ENCODE peak calls at places on chromosomes 5 and 9, in seven cellular contexts. C, N, Z, L, V, H and K are unnamed samples.

GRCh38 chr5:105501315-105501714 is 1938.7 kb upstream of the NUDT12 start:
- DNase-seq in L (no peak), H (no peak), V (no peak), Z (no peak), C (no peak), N (no peak), K (no peak)

GRCh38 chr9:127915801-127916664 is 808 bp downstream of the ST6GALNAC4 start:
- DNase-seq in L (no peak), H (no peak), Z (no peak), V (peak), C (peak), N (peak), K (no peak)

GRCh38 chr9:83583151-83584014 is 39.6 kb upstream of the IDNK start:
- DNase-seq in Z (peak), L (no peak), N (peak), H (peak), C (peak), V (peak), K (no peak)

GRCh38 chr5:172541764-172542120 is 87.4 kb upstream of the SH3PXD2B start:
- DNase-seq in N (no peak), C (no peak), L (peak), Z (no peak), V (no peak), H (no peak), K (no peak)

GRCh38 chr9:136140966-136141365 is 22.3 kb upstream of the TMEM250 start:
- DNase-seq in L (no peak), H (no peak), N (no peak), V (no peak), C (no peak), Z (no peak), K (no peak)

GRCh38 chr5:170597109-170597741 is 93.4 kb downstream of the KCNIP1 start:
- DNase-seq in V (peak), L (no peak), C (no peak), Z (no peak), H (no peak), N (no peak), K (peak)

GRCh38 chr5:32098291-32098690 is 75.8 kb downstream of the GOLPH3 start:
- DNase-seq in C (no peak), H (no peak), V (no peak), L (peak), N (no peak), Z (peak), K (no peak)

GRCh38 chr9:91221332-91221731 is 140.4 kb downstream of the AUH start:
- DNase-seq in V (no peak), Z (no peak), H (no peak), L (no peak), C (no peak), N (no peak), K (no peak)

GRCh38 chr5:66863343-66864170 is 267.4 kb downstream of the MAST4 start:
- DNase-seq in N (no peak), Z (no peak), V (no peak), C (no peak), H (no peak), L (no peak), K (no peak)

GRCh38 chr9:69919461-69920061 is 98.9 kb downstream of the CFAP95 start:
- DNase-seq in L (no peak), V (no peak), Z (no peak), C (no peak), N (peak), H (no peak), K (no peak)

GRCh38 chr9:752201-752600 is 89.3 kb upstream of the DMRT1 start:
- DNase-seq in N (no peak), C (no peak), H (no peak), L (peak), V (no peak), Z (no peak), K (no peak)

GRCh38 chr9:128114326-128115186 is 13.0 kb downstream of the PTGES2 start:
- DNase-seq in Z (no peak), N (no peak), L (peak), C (peak), H (no peak), V (peak), K (no peak)

GRCh38 chr5:181281984-181282316 is 21.0 kb upstream of the TRIM52 start:
- DNase-seq in L (peak), C (no peak), V (no peak), Z (no peak), H (no peak), N (no peak), K (no peak)

GRCh38 chr5:157253547-157253946 is 12.4 kb upstream of the CYFIP2 start:
- DNase-seq in N (peak), Z (peak), V (no peak), H (no peak), L (no peak), C (peak), K (no peak)

GRCh38 chr5:157180374-157181264 is at the start of gene ITK:
- DNase-seq in C (no peak), L (no peak), N (no peak), V (no peak), H (no peak), Z (no peak), K (no peak)

GRCh38 chr5:173890195-173890951 is 2.2 kb downstream of the CPEB4 start:
- DNase-seq in L (no peak), Z (peak), C (peak), V (peak), N (peak), H (peak), K (no peak)

GRCh38 chr5:170863646-170864045 is 1.8 kb downstream of the RANBP17 start:
- DNase-seq in L (no peak), Z (no peak), N (no peak), C (no peak), V (no peak), H (no peak), K (no peak)

GRCh38 chr5:33362915-33363314 is 77.8 kb upstream of the TARS1 start:
- DNase-seq in N (no peak), L (no peak), V (no peak), C (peak), Z (no peak), H (peak), K (no peak)

GRCh38 chr9:10000669-10001068 is 612.1 kb downstream of the PTPRD start:
- DNase-seq in C (no peak), L (no peak), N (no peak), Z (no peak), H (no peak), V (no peak), K (no peak)

GRCh38 chr5:39648539-39649200 is 223.9 kb upstream of the DAB2 start:
- DNase-seq in H (no peak), C (no peak), L (no peak), Z (no peak), N (no peak), V (no peak), K (peak)

GRCh38 chr5:14109041-14109747 is 33.9 kb upstream of the TRIO start:
- DNase-seq in L (no peak), N (no peak), C (no peak), V (peak), Z (no peak), H (no peak), K (no peak)

GRCh38 chr5:431001-431710 is 11.8 kb upstream of the EXOC3 start:
- DNase-seq in L (peak), Z (peak), N (peak), C (no peak), V (no peak), H (no peak), K (no peak)

GRCh38 chr9:35350827-35351549 is 138.9 kb upstream of the RUSC2 start:
- DNase-seq in C (no peak), Z (no peak), N (no peak), V (no peak), H (no peak), L (no peak), K (no peak)

GRCh38 chr9:137250329-137251193 is 525 bp upstream of the STPG3 start:
- DNase-seq in Z (no peak), H (no peak), N (no peak), V (no peak), L (no peak), C (no peak), K (no peak)

GRCh38 chr9:80320480-80320879 is 748.7 kb downstream of the TLE4 start:
- DNase-seq in H (no peak), C (no peak), Z (no peak), N (no peak), V (no peak), L (no peak), K (no peak)

GRCh38 chr5:148998174-148998797 is 64.6 kb downstream of the SH3TC2 start:
- DNase-seq in Z (peak), N (peak), H (peak), C (no peak), L (no peak), V (no peak), K (no peak)

GRCh38 chr9:113154471-113154870 is 3.7 kb downstream of the SLC31A2 start:
- DNase-seq in N (no peak), V (peak), L (peak), C (no peak), Z (peak), H (no peak), K (peak)

GRCh38 chr9:113152699-113153098 is 1.9 kb downstream of the SLC31A2 start:
- DNase-seq in Z (no peak), L (peak), N (no peak), C (no peak), H (no peak), V (no peak), K (no peak)

GRCh38 chr9:113153599-113153998 is 2.8 kb downstream of the SLC31A2 start:
- DNase-seq in Z (no peak), N (no peak), V (no peak), L (no peak), C (no peak), H (no peak), K (no peak)

GRCh38 chr9:113150670-113151591 is at the start of gene SLC31A2:
- DNase-seq in H (peak), C (peak), L (peak), Z (peak), N (peak), V (peak), K (peak)

GRCh38 chr9:113151696-113152630 is 1.2 kb downstream of the SLC31A2 start:
- DNase-seq in V (no peak), Z (no peak), C (no peak), N (no peak), L (peak), H (no peak), K (no peak)
- H3K4me3 ChIP-seq in V (peak), Z (peak), C (peak), N (peak), L (peak), H (peak), K (peak)

DNA sequence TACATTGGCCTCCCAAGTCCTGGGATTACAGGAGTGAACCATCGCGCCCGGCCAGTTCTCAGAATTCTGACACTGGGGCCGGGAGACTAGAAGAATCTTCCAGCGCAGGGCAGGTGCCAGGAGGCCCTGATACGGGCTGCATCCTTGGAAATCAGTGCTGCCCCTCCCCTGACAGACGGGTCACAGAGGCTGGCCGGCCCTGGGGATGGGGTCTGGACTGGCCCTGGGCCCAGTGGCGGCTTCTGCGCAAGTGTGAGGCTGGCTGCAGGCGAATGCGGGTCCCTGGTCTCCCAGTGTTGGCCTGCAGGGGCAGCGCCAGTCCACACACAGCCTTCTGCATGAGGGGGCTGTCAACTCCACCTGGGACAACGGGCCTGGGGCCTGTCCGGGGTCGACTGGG is 831 bp upstream of the TBC1D9B start:
- DNase-seq in Z (peak), V (no peak), C (no peak), N (peak), L (no peak), H (no peak), K (no peak)
- TF ChIP-seq CTCF in Z (peak), V (no peak), C (no peak), N (peak), L (no peak), H (no peak), K (peak)

GRCh38 chr5:138725153-138725884 is 27.9 kb upstream of the CTNNA1 start:
- DNase-seq in Z (peak), N (peak), C (peak), V (peak), H (peak), L (peak), K (peak)
- H3K4me3 ChIP-seq in Z (no peak), N (no peak), C (no peak), V (no peak), H (no peak), L (no peak), K (no peak)

GRCh38 chr5:82259172-82259800 is 18.9 kb downstream of the RPS23 start:
- DNase-seq in L (no peak), V (no peak), H (no peak), Z (no peak), C (no peak), N (peak), K (peak)
- TF ChIP-seq CTCF in L (no peak), V (no peak), H (peak), Z (peak), C (peak), N (peak), K (peak)

GRCh38 chr9:133989554-133990365 is 2.4 kb downstream of the VAV2 start:
- DNase-seq in Z (no peak), N (no peak), V (no peak), C (no peak), L (no peak), H (no peak), K (no peak)
- H3K4me3 ChIP-seq in Z (no peak), N (peak), V (no peak), C (no peak), L (no peak), H (no peak), K (peak)